ENCODE peak calls at places on chromosome 10, in nine cellular contexts. B is activated CD8-positive, alpha-beta memory T cell treated with anti-CD3 and anti-CD28 coated beads for 1 hour; C is SK-N-MC; M is lower leg skin; L is astrocyte of the spinal cord; G is 8988T; E is stimulated activated CD4-positive, alpha-beta T cell treated with anti-CD3 and anti-CD28 coated beads, Interleukin-2, amount 100 ng/mL, for 24 hours; Y is amniotic stem cell; S is left ventricle myocardium superior. X is an unnamed sample.

GRCh38 chr10:114872519-114873087 is 51.0 kb downstream of the FHIP2A start:
- DNase-seq in G (no peak), S (no peak), E (no peak), Y (no peak), L (no peak), M (no peak), C (no peak), B (no peak), X (no peak)

GRCh38 chr10:4242561-4243035 is 457.6 kb upstream of the KLF6 start:
- DNase-seq in E (no peak), B (no peak), Y (peak), G (no peak), L (peak), M (no peak), C (no peak), S (peak), X (peak)

GRCh38 chr10:5504146-5505072 is 5.0 kb upstream of the CALML5 start:
- DNase-seq in B (no peak), E (no peak), C (no peak), Y (no peak), M (no peak), L (no peak), S (no peak), G (no peak), X (no peak)

GRCh38 chr10:14205246-14205645 is 125.5 kb downstream of the FRMD4A start:
- DNase-seq in B (no peak), M (no peak), Y (no peak), L (no peak), C (no peak), E (no peak), S (no peak), G (no peak), X (no peak)

GRCh38 chr10:75407716-75408511 is 6.3 kb upstream of the ZNF503 start:
- DNase-seq in S (peak), B (no peak), C (no peak), M (peak), Y (no peak), G (no peak), L (peak), E (no peak), X (peak)

GRCh38 chr10:21464134-21464533 is 61.3 kb downstream of the SKIDA1 start:
- DNase-seq in G (no peak), L (no peak), S (no peak), M (peak), E (no peak), C (no peak), Y (no peak), B (no peak), X (no peak)

GRCh38 chr10:30893208-30893607 is 138.5 kb downstream of the ZNF438 start:
- DNase-seq in M (no peak), L (no peak), B (no peak), Y (no peak), E (no peak), C (no peak), G (no peak), S (no peak), X (no peak)

GRCh38 chr10:72732521-72732920 is 40.6 kb downstream of the MCU start:
- DNase-seq in M (no peak), B (no peak), S (no peak), E (no peak), C (no peak), Y (no peak), L (no peak), G (no peak), X (no peak)

GRCh38 chr10:28284126-28284525 is 18.7 kb downstream of the MPP7 start:
- DNase-seq in S (no peak), E (no peak), C (no peak), M (no peak), B (no peak), G (no peak), L (no peak), Y (no peak), X (peak)

GRCh38 chr10:102650655-102651454 is 6.6 kb downstream of the TRIM8 start:
- DNase-seq in C (no peak), E (no peak), Y (no peak), G (no peak), L (no peak), M (no peak), S (peak), B (no peak), X (no peak)

GRCh38 chr10:16381083-16381482 is 55.7 kb upstream of the PTER start:
- DNase-seq in L (no peak), B (no peak), M (no peak), Y (no peak), S (no peak), C (no peak), E (no peak), G (peak), X (no peak)

GRCh38 chr10:83954193-83954794 is 185.0 kb upstream of the GHITM start:
- DNase-seq in L (no peak), M (no peak), G (no peak), B (no peak), E (no peak), Y (no peak), C (no peak), S (no peak), X (no peak)

GRCh38 chr10:120474956-120475355 is 17.9 kb downstream of the PLPP4 start:
- DNase-seq in C (no peak), B (no peak), G (no peak), S (no peak), Y (no peak), L (no peak), M (no peak), E (no peak), X (no peak)

GRCh38 chr10:69045441-69046300 is 42.2 kb upstream of the SRGN start:
- DNase-seq in L (no peak), C (no peak), Y (no peak), G (no peak), B (no peak), S (no peak), E (no peak), M (no peak), X (peak)

GRCh38 chr10:92387289-92387940 is 96.4 kb downstream of the MARCHF5 start:
- DNase-seq in E (no peak), Y (peak), G (peak), B (no peak), M (peak), C (peak), L (peak), S (no peak), X (peak)

GRCh38 chr10:104650072-104650471 is 9.0 kb downstream of the SORCS3 start:
- DNase-seq in Y (no peak), E (no peak), G (no peak), S (no peak), L (peak), M (no peak), B (no peak), C (no peak), X (peak)

GRCh38 chr10:94397549-94398370 is 4.6 kb upstream of the TBC1D12 start:
- DNase-seq in S (no peak), M (no peak), C (no peak), Y (no peak), L (no peak), E (no peak), B (no peak), G (peak), X (no peak)

GRCh38 chr10:102744374-102745051 is 765 bp downstream of the WBP1L start:
- DNase-seq in Y (no peak), C (no peak), E (peak), G (no peak), M (peak), B (no peak), L (peak), S (no peak), X (peak)

X was measured in left kidney.